ENCODE peak calls at places on chromosomes 4 and X, in seven cellular contexts. B is fibroblast of the conjunctiva; L is stimulated activated CD4-positive, alpha-beta T cell treated with anti-CD3 and anti-CD28 coated beads, Interleukin-1b, Interleukin-23, amount 100 ng/mL, for 24 hours; A is stomach; P is T-helper 9 cell; Y is choroid plexus epithelial cell; X is neural crest cell. M is an unnamed sample.

GRCh38 chr4:69833251-69833650 is 26.7 kb downstream of the SULT1E1 start:
- DNase-seq in B (no peak), L (no peak), A (no peak), P (no peak), Y (no peak), X (no peak), M (no peak)

GRCh38 chr4:186948361-186949291 is 225.0 kb upstream of the FAT1 start:
- DNase-seq in B (no peak), L (no peak), A (no peak), P (no peak), Y (peak; percentile 54), X (peak; percentile 41), M (no peak)

GRCh38 chr4:113811329-113811728 is 49.8 kb upstream of the CAMK2D start:
- DNase-seq in B (no peak), L (no peak), A (no peak), P (no peak), Y (no peak), X (no peak), M (no peak)

GRCh38 chrX:43728002-43728401 is 71.9 kb downstream of the MAOA start:
- DNase-seq in B (no peak), L (no peak), A (no peak), P (no peak), Y (peak; percentile 55), X (no peak), M (no peak)

GRCh38 chrX:117839544-117839943 is 277.1 kb downstream of the KLHL13 start:
- DNase-seq in B (no peak), L (no peak), A (no peak), P (no peak), Y (no peak), X (no peak), M (no peak)

GRCh38 chrX:15985937-15986336 is 131.3 kb upstream of the AP1S2 start:
- DNase-seq in B (no peak), L (peak; percentile 14), A (no peak), P (no peak), Y (no peak), X (no peak), M (peak; percentile 8)

GRCh38 chr4:122777846-122778501 is 45.5 kb downstream of the BBS12 start:
- DNase-seq in B (peak; percentile 59), L (no peak), A (no peak), P (no peak), Y (peak; percentile 85), X (no peak), M (no peak)

GRCh38 chr4:76856183-76856969 is 41.6 kb downstream of the SOWAHB start:
- DNase-seq in B (peak; percentile 50), L (no peak), A (no peak), P (no peak), Y (peak; percentile 77), X (peak; percentile 29), M (no peak)

GRCh38 chrX:103211012-103211715 is 3.7 kb upstream of the BEX4 start:
- DNase-seq in B (peak; percentile 29), L (peak; percentile 13), A (peak; percentile 44), P (no peak), Y (peak; percentile 65), X (peak; percentile 38), M (no peak)

GRCh38 chr4:125003840-125004239 is 291.3 kb upstream of the ANKRD50 start:
- DNase-seq in B (no peak), L (no peak), A (no peak), P (no peak), Y (no peak), X (no peak), M (no peak)